ENCODE peak calls at places on chromosomes 5 and 9, in nine cellular contexts. N is progenitor cell of endocrine pancreas, G is lower lobe of right lung, T is epithelial cell of esophagus, Q is chondrocyte, J is GM23338, O is RWPE2, K is H9, X is astrocyte. D is an unnamed sample.

GRCh38 chr5:150517272-150518152 is 9.6 kb downstream of the NDST1 start:
- DNase-seq in N (no peak), G (peak; percentile 82), T (peak; percentile 73), Q (no peak), J (no peak), O (peak; percentile 91), K (no peak), X (peak; percentile 96), D (no peak)

GRCh38 chr5:119355636-119356383 is at the start of gene TNFAIP8:
- DNase-seq in N (peak; percentile 28), G (peak; percentile 76), T (peak; percentile 70), Q (no peak), J (peak; percentile 78), O (no peak), K (peak; percentile 59), X (peak; percentile 58), D (peak; percentile 38)

GRCh38 chr5:124951105-124951504 is 204.7 kb upstream of the ZNF608 start:
- DNase-seq in N (no peak), G (no peak), T (no peak), Q (no peak), J (no peak), O (no peak), K (no peak), X (no peak), D (no peak)

GRCh38 chr5:535781-536698 is 11.8 kb upstream of the SLC9A3 start:
- DNase-seq in N (no peak), G (peak; percentile 33), T (no peak), Q (no peak), J (no peak), O (peak; percentile 45), K (no peak), X (no peak), D (no peak)

GRCh38 chr9:86488794-86489193 is 134.6 kb upstream of the TUT7 start:
- DNase-seq in N (no peak), G (no peak), T (no peak), Q (no peak), J (peak; percentile 54), O (no peak), K (peak; percentile 50), X (no peak), D (no peak)

GRCh38 chr5:107157811-107158210 is 512.9 kb downstream of the EFNA5 start:
- DNase-seq in N (no peak), G (no peak), T (no peak), Q (peak; percentile 59), J (peak; percentile 5), O (no peak), K (no peak), X (no peak), D (no peak)

GRCh38 chr9:96067551-96068076 is 192.1 kb downstream of the ERCC6L2 start:
- DNase-seq in N (no peak), G (no peak), T (no peak), Q (no peak), J (no peak), O (no peak), K (no peak), X (no peak), D (no peak)

GRCh38 chr9:96420468-96421219 is 2.5 kb upstream of the ZNF367 start:
- DNase-seq in N (no peak), G (no peak), T (peak; percentile 95), Q (no peak), J (peak; percentile 89), O (peak; percentile 79), K (peak; percentile 71), X (peak; percentile 96), D (no peak)

GRCh38 chr9:122228191-122228905 is 409 bp downstream of the LHX6 start:
- DNase-seq in N (peak; percentile 26), G (no peak), T (no peak), Q (no peak), J (peak; percentile 57), O (no peak), K (no peak), X (no peak), D (peak; percentile 46)
- TF ChIP-seq CTCF in N (no peak), G (no peak), T (no peak), Q (no peak), J (no peak), O (no peak), K (no peak), X (no peak), D (no peak)

GRCh38 chr5:73312872-73313510 is 135.6 kb downstream of the FOXD1 start:
- DNase-seq in N (no peak), G (no peak), T (no peak), Q (no peak), J (no peak), O (no peak), K (no peak), X (no peak), D (no peak)

GRCh38 chr5:73311291-73312110 is 137.1 kb downstream of the FOXD1 start:
- DNase-seq in N (no peak), G (no peak), T (peak; percentile 89), Q (no peak), J (peak; percentile 62), O (no peak), K (peak; percentile 68), X (peak; percentile 93), D (no peak)

GRCh38 chr5:73307645-73308346 is 134.8 kb downstream of the TMEM174 start:
- DNase-seq in N (no peak), G (no peak), T (no peak), Q (no peak), J (no peak), O (no peak), K (no peak), X (no peak), D (no peak)

GRCh38 chr5:73314395-73315195 is 134.0 kb downstream of the FOXD1 start:
- DNase-seq in N (no peak), G (no peak), T (peak; percentile 54), Q (no peak), J (no peak), O (no peak), K (no peak), X (peak; percentile 64), D (no peak)

DNA sequence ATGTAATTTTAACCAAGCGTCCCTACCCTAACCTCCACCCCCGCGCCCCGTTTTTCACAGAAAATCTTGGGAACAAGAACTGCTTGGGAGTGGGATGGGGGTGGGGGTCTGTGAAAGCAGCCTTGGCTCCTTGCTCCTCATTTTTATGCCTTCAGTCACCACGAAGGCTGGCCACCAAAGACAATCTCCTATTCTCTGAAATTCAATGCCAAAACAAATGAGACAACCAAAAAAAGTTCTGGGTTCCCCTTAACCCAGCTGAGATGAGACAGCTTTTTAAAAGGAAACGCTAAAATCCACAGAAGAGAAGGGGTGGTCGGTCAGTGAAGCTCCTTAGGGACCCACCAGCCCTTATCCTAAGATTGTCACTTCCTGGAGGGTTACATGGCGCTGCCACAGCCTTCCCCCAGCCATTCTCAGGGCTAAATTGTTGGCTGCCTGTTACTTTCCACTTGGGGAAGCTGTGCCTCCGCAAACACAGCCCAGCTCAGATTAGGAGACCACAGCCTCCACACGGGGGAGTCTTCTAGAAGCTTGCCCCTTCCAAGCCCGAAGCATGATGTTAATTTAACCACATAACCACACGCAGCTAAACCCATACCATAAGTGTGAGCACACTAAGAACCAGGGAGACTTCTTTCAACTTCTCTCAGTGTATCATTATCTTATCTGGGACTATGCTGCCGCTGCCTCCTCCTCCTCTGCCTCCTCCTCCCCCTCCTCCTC is 136.3 kb downstream of the FOXD1 start:
- DNase-seq in N (no peak), G (no peak), T (no peak), Q (no peak), J (peak; percentile 62), O (no peak), K (peak; percentile 57), X (peak; percentile 100), D (no peak)
- TF ChIP-seq CTCF in N (no peak), G (no peak), T (no peak), Q (peak; percentile 65), J (peak; percentile 29), O (no peak), K (no peak), X (peak; percentile 74), D (no peak)

GRCh38 chr5:77232545-77232944 is 22.1 kb downstream of the PDE8B start:
- DNase-seq in N (no peak), G (no peak), T (no peak), Q (no peak), J (no peak), O (no peak), K (no peak), X (no peak), D (no peak)

GRCh38 chr5:77229887-77230286 is 19.4 kb downstream of the PDE8B start:
- DNase-seq in N (no peak), G (no peak), T (no peak), Q (no peak), J (no peak), O (no peak), K (no peak), X (no peak), D (no peak)

GRCh38 chr5:77231470-77232138 is 21.1 kb downstream of the PDE8B start:
- DNase-seq in N (no peak), G (no peak), T (no peak), Q (no peak), J (peak; percentile 8), O (no peak), K (no peak), X (no peak), D (no peak)

GRCh38 chr5:77232959-77233358 is 22.5 kb downstream of the PDE8B start:
- DNase-seq in N (no peak), G (peak; percentile 63), T (no peak), Q (no peak), J (no peak), O (no peak), K (no peak), X (peak; percentile 40), D (no peak)

GRCh38 chr5:77230727-77231469 is 20.4 kb downstream of the PDE8B start:
- DNase-seq in N (no peak), G (no peak), T (peak; percentile 5), Q (no peak), J (peak; percentile 56), O (no peak), K (no peak), X (no peak), D (no peak)
- TF ChIP-seq CTCF in N (no peak), G (no peak), T (no peak), Q (peak; percentile 51), J (peak; percentile 39), O (no peak), K (peak; percentile 47), X (peak; percentile 11), D (peak; percentile 53)

GRCh38 chr5:151683444-151683843 is 3.3 kb downstream of the SPARC start:
- DNase-seq in N (no peak), G (no peak), T (no peak), Q (no peak), J (no peak), O (no peak), K (no peak), X (no peak), D (no peak)

GRCh38 chr5:151685749-151686672 is 704 bp downstream of the SPARC start:
- DNase-seq in N (no peak), G (no peak), T (no peak), Q (no peak), J (peak; percentile 44), O (no peak), K (peak; percentile 40), X (no peak), D (no peak)

GRCh38 chr5:151682751-151683331 is 3.9 kb downstream of the SPARC start:
- DNase-seq in N (no peak), G (no peak), T (peak; percentile 57), Q (no peak), J (no peak), O (no peak), K (no peak), X (no peak), D (no peak)

GRCh38 chr5:151683936-151684586 is 2.7 kb downstream of the SPARC start:
- DNase-seq in N (no peak), G (no peak), T (no peak), Q (no peak), J (no peak), O (no peak), K (no peak), X (no peak), D (no peak)

DNA sequence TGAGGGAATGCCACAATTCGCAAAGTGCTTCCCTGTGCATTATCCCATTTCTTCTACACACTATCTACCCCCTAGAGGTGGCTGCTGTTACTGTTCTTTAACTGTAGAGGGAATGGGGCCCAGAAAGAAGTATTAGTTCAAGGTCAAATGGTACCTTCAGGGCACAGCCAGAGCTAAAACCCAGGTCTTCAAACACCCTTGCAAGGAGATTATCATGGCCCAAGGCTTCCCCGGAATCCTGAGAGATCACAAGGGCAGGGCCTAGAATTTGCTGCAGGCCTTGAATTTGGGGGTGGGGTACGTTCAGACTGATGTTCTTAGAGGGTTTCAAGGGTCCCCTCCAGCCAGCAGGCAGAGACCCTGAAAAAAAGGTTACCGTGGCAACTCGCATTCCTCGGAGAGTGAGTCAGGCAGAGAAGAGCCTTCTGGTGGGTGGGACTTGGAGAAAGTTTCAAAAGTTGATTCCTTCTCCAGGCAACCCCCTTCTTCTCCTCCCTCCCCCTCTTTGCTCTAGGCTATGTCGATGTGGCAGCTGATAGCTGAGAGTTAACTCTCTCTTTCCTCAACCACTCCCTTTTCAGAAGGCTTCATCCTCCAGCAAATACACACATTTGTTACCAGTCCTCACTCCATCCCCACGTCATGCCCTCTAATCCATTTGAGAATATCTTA is 1.9 kb downstream of the SPARC start:
- DNase-seq in N (no peak), G (no peak), T (peak; percentile 72), Q (no peak), J (peak; percentile 94), O (no peak), K (peak; percentile 91), X (peak; percentile 95), D (peak; percentile 38)
- TF ChIP-seq CTCF in N (peak; percentile 37), G (peak; percentile 17), T (peak; percentile 20), Q (peak; percentile 75), J (peak; percentile 54), O (peak; percentile 42), K (peak; percentile 61), X (peak; percentile 35), D (peak; percentile 22)

D was measured in endothelial cell.